ENCODE peak calls at places on chromosomes 5 and 9, in six cellular contexts. H is NCI-H2081; R is kidney tubule cell; F is Calu3; W is CD8-positive, alpha-beta memory T cell; G is GM13977. V is an unnamed sample.

GRCh38 chr5:8807636-8808035 is 738.2 kb downstream of the SEMA5A start:
- DNase-seq in H (no peak), R (peak; percentile 19), F (no peak), W (no peak), G (no peak), V (no peak)

GRCh38 chr5:122101636-122102285 is 23.7 kb upstream of the LOX start:
- DNase-seq in H (peak; percentile 50), R (peak; percentile 56), F (peak; percentile 13), W (no peak), G (no peak), V (peak; percentile 57)

GRCh38 chr9:83598487-83598886 is 24.5 kb upstream of the IDNK start:
- DNase-seq in H (no peak), R (no peak), F (no peak), W (no peak), G (no peak), V (no peak)

GRCh38 chr5:176830422-176831025 is 20.2 kb downstream of the UNC5A start:
- DNase-seq in H (no peak), R (no peak), F (no peak), W (no peak), G (no peak), V (no peak)

GRCh38 chr9:5869315-5870019 is 21.2 kb upstream of the MLANA start:
- DNase-seq in H (no peak), R (no peak), F (no peak), W (no peak), G (peak; percentile 37), V (no peak)

GRCh38 chr5:66582499-66582898 is 13.7 kb upstream of the MAST4 start:
- DNase-seq in H (no peak), R (no peak), F (no peak), W (no peak), G (no peak), V (peak; percentile 27)

GRCh38 chr5:112957970-112958773 is 18.4 kb upstream of the DCP2 start:
- DNase-seq in H (peak; percentile 16), R (peak; percentile 89), F (peak; percentile 61), W (no peak), G (peak; percentile 43), V (peak; percentile 94)

GRCh38 chr5:141618804-141619554 is at the start of gene DIAPH1:
- DNase-seq in H (peak; percentile 94), R (peak; percentile 97), F (peak; percentile 99), W (peak; percentile 98), G (peak; percentile 96), V (peak; percentile 92)

GRCh38 chr9:135463140-135463539 is 16.4 kb upstream of the PPP1R26 start:
- DNase-seq in H (no peak), R (peak; percentile 70), F (no peak), W (no peak), G (no peak), V (peak; percentile 55)

GRCh38 chr5:134642931-134643530 is 5.6 kb upstream of the SEC24A start:
- DNase-seq in H (no peak), R (no peak), F (no peak), W (no peak), G (peak; percentile 38), V (no peak)

GRCh38 chr9:112850840-112851239 is 39.8 kb downstream of the SLC46A2 start:
- DNase-seq in H (no peak), R (no peak), F (no peak), W (no peak), G (no peak), V (no peak)

GRCh38 chr5:135219868-135220267 is 179.2 kb downstream of the MACROH2A1 start:
- DNase-seq in H (no peak), R (no peak), F (no peak), W (no peak), G (no peak), V (no peak)

GRCh38 chr5:111313017-111313724 is 89.0 kb downstream of the CAMK4 start:
- DNase-seq in H (no peak), R (no peak), F (no peak), W (no peak), G (no peak), V (no peak)

GRCh38 chr5:126516133-126516532 is 78.9 kb downstream of the ALDH7A1 start:
- DNase-seq in H (peak; percentile 69), R (peak; percentile 51), F (no peak), W (no peak), G (no peak), V (peak; percentile 80)

GRCh38 chr9:106784076-106784475 is 78.9 kb upstream of the ZNF462 start:
- DNase-seq in H (no peak), R (no peak), F (no peak), W (no peak), G (no peak), V (no peak)

V was measured in HFFc6.